ENCODE peak calls at places on chromosomes 7 and 10, in nine cellular contexts. R, S, U, X, T, Y, L, Z and O are unnamed samples.

GRCh38 chr10:23643396-23643795 is 204.5 kb downstream of the OTUD1 start:
- DNase-seq in R (no peak), S (no peak), U (peak; percentile 34), X (no peak), T (peak; percentile 16), Y (no peak), L (no peak), Z (peak; percentile 9), O (no peak)

GRCh38 chr10:62805139-62806092 is 896 bp downstream of the ADO start:
- DNase-seq in R (no peak), S (no peak), U (peak; percentile 30), X (peak; percentile 43), T (peak; percentile 35), Y (peak; percentile 61), L (peak; percentile 62), Z (peak; percentile 56), O (no peak)

GRCh38 chr10:84256510-84257342 is 11.9 kb downstream of the RGR start:
- DNase-seq in R (no peak), S (peak; percentile 46), U (peak; percentile 48), X (peak; percentile 22), T (peak; percentile 78), Y (peak; percentile 48), L (peak; percentile 25), Z (no peak), O (no peak)

GRCh38 chr10:46090258-46090812 is 44.3 kb upstream of the MSMB start:
- DNase-seq in R (no peak), S (no peak), U (no peak), X (no peak), T (no peak), Y (no peak), L (no peak), Z (no peak), O (no peak)

GRCh38 chr7:136687693-136688322 is 180.6 kb upstream of the CHRM2 start:
- DNase-seq in R (no peak), S (no peak), U (no peak), X (peak; percentile 7), T (no peak), Y (no peak), L (peak; percentile 25), Z (peak; percentile 23), O (peak; percentile 7)

GRCh38 chr7:140542226-140542625 is 62.9 kb upstream of the MKRN1 start:
- DNase-seq in R (no peak), S (no peak), U (no peak), X (no peak), T (peak; percentile 62), Y (peak; percentile 18), L (peak; percentile 65), Z (no peak), O (no peak)

GRCh38 chr10:100745882-100746412 is 565 bp downstream of the PAX2 start:
- DNase-seq in R (no peak), S (no peak), U (no peak), X (no peak), T (no peak), Y (no peak), L (no peak), Z (peak; percentile 53), O (no peak)

GRCh38 chr10:35300063-35300699 is 36.1 kb upstream of the CCNY start:
- DNase-seq in R (peak; percentile 77), S (peak; percentile 54), U (no peak), X (no peak), T (peak; percentile 41), Y (peak; percentile 4), L (peak; percentile 76), Z (peak; percentile 56), O (peak; percentile 67)

GRCh38 chr7:12741951-12742575 is 54.6 kb downstream of the ARL4A start:
- DNase-seq in R (no peak), S (no peak), U (no peak), X (no peak), T (no peak), Y (no peak), L (peak; percentile 65), Z (no peak), O (no peak)

GRCh38 chr7:114130860-114131259 is 212.1 kb upstream of the PPP1R3A start:
- DNase-seq in R (no peak), S (no peak), U (no peak), X (no peak), T (no peak), Y (no peak), L (peak; percentile 6), Z (peak; percentile 10), O (no peak)

GRCh38 chr7:44880317-44881018 is 4.9 kb downstream of the PURB start:
- DNase-seq in R (no peak), S (no peak), U (no peak), X (no peak), T (no peak), Y (no peak), L (no peak), Z (no peak), O (no peak)

GRCh38 chr7:44883961-44884360 is 1.4 kb downstream of the PURB start:
- DNase-seq in R (no peak), S (no peak), U (no peak), X (no peak), T (no peak), Y (no peak), L (no peak), Z (no peak), O (no peak)

GRCh38 chr7:44881066-44881600 is 4.2 kb downstream of the PURB start:
- DNase-seq in R (no peak), S (no peak), U (no peak), X (no peak), T (no peak), Y (no peak), L (no peak), Z (no peak), O (no peak)

GRCh38 chr7:44882899-44883298 is 2.4 kb downstream of the PURB start:
- DNase-seq in R (no peak), S (no peak), U (no peak), X (no peak), T (no peak), Y (no peak), L (peak; percentile 42), Z (no peak), O (no peak)

GRCh38 chr7:44881610-44882009 is 3.7 kb downstream of the PURB start:
- DNase-seq in R (no peak), S (no peak), U (no peak), X (no peak), T (no peak), Y (no peak), L (peak; percentile 91), Z (no peak), O (no peak)
- H3K4me1 ChIP-seq in R (peaks cover 37% of the 10 kb centered on the region), S (peaks cover 23% of the 10 kb centered on the region), U (no peaks in the 10 kb centered on the region), X (peaks cover 59% of the 10 kb centered on the region), T (peaks cover 2% of the 10 kb centered on the region), Y (peaks cover 60% of the 10 kb centered on the region), L (peaks cover 5% of the 10 kb centered on the region), Z (peaks cover 19% of the 10 kb centered on the region), O (peaks cover 42% of the 10 kb centered on the region)

GRCh38 chr10:110919971-110920881 is 822 bp downstream of the SHOC2 start:
- DNase-seq in R (no peak), S (no peak), U (peak; percentile 45), X (no peak), T (peak; percentile 49), Y (peak; percentile 51), L (peak; percentile 34), Z (peak; percentile 52), O (no peak)

GRCh38 chr10:110918633-110919348 is at the start of gene BBIP1:
- DNase-seq in R (peak; percentile 95), S (peak; percentile 100), U (no peak), X (peak; percentile 99), T (no peak), Y (no peak), L (peak; percentile 100), Z (peak; percentile 96), O (peak; percentile 99)

GRCh38 chr10:110919349-110919931 is at the start of gene SHOC2:
- DNase-seq in R (no peak), S (no peak), U (peak; percentile 99), X (no peak), T (peak; percentile 99), Y (peak; percentile 100), L (no peak), Z (peak; percentile 100), O (no peak)

GRCh38 chr10:110927461-110927860 is 8.1 kb downstream of the SHOC2 start:
- DNase-seq in R (no peak), S (no peak), U (no peak), X (no peak), T (no peak), Y (no peak), L (no peak), Z (no peak), O (no peak)

DNA sequence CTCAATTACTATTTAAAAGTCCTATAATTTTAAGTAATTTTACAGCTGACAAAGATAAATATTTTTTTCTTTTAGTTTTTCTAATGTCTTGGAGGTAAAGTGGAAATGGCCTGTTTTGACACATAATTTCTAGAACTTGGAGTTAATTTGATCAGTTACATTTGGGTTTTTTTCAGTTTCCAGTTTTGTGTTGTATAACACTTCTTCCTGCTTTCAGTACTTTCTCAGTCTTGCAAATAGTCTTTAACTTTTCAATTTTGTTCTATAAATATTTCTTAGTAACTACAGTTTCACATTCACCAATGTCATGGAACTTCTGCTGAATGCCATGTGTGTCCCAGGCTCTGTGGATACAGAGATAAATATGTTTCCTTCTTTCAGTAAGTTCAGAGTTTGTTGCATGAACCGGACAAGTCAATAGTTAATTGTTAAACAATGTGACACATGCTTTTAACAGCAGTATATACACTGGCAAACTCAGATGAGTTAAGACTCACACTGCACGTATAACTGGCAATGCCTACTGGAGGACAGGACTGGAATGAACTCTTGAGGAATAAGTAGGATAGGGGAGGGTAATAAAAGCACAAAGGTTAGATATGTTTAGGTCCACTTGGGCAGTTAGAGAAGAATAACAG is 4.6 kb downstream of the SHOC2 start:
- DNase-seq in R (no peak), S (no peak), U (no peak), X (peak; percentile 67), T (no peak), Y (no peak), L (no peak), Z (no peak), O (no peak)
- H3K4me1 ChIP-seq in R (peaks cover 3% of the 10 kb centered on the region), S (peaks cover 8% of the 10 kb centered on the region), U (no peaks in the 10 kb centered on the region), X (peaks cover 38% of the 10 kb centered on the region), T (peaks cover 2% of the 10 kb centered on the region), Y (peaks cover 23% of the 10 kb centered on the region), L (no peaks in the 10 kb centered on the region), Z (no peaks in the 10 kb centered on the region), O (peaks cover 26% of the 10 kb centered on the region)

DNA sequence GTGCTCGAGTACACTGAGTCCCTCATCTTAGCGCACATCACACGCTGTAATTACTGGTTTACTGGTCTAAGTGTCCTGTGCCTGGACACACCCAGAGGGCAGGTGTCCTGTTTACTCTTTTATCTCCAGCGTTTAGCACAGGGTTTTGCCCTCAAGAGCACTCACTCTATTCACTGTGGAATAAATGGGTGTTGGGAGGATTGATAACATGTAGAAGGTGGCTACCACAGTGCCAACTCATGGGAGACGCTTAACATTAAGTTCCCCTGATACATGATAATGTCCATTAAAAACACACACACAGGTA is 96.1 kb upstream of the EFCAB10 start:
- DNase-seq in R (no peak), S (no peak), U (no peak), X (no peak), T (no peak), Y (no peak), L (no peak), Z (no peak), O (no peak)
- H3K4me1 ChIP-seq in R (peaks cover 19% of the 10 kb centered on the region), S (no peaks in the 10 kb centered on the region), U (peaks cover 35% of the 10 kb centered on the region), X (peaks cover 15% of the 10 kb centered on the region), T (peaks cover 9% of the 10 kb centered on the region), Y (peaks cover 96% of the 10 kb centered on the region), L (peaks cover 6% of the 10 kb centered on the region), Z (peaks cover 15% of the 10 kb centered on the region), O (no peaks in the 10 kb centered on the region)

DNA sequence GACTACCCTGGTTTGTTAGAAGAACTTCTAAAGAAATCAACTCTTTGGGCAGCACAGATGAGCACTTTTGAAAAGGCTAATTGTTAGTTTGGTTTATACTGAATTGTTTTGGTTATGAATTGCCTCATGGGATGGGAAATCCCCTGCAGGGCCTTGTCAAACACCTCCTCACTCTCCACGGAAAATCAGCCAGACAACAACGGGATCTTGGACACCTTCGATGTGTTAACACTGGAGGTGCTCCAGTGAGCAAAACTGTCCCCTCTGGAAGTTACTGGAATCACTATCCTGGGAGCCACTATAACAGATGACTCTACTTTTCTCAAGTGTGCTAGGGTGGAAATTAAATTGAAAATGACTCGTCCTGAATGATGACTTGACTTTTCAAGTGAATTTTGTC is 38.7 kb downstream of the CDK6 start:
- DNase-seq in R (no peak), S (no peak), U (no peak), X (no peak), T (peak; percentile 17), Y (no peak), L (peak; percentile 44), Z (no peak), O (no peak)
- H3K4me1 ChIP-seq in R (peaks cover 17% of the 10 kb centered on the region), S (peaks cover 6% of the 10 kb centered on the region), U (peaks cover 3% of the 10 kb centered on the region), X (peaks cover 74% of the 10 kb centered on the region), T (peaks cover 14% of the 10 kb centered on the region), Y (peaks cover 10% of the 10 kb centered on the region), L (peaks cover 7% of the 10 kb centered on the region), Z (peaks cover 2% of the 10 kb centered on the region), O (peaks cover 42% of the 10 kb centered on the region)